ENCODE peak calls at places on chromosomes 5 and 9, in four cellular contexts. One of them, this sample, is unnamed.

GRCh38 chr9:137421838-137422667 is 909 bp downstream of the EXD3 start:
- DNase-seq in K562: no peak
- DNase-seq in IMR-90: no peak
- DNase-seq in GM12878: no peak
- DNase-seq in this sample: no peak

GRCh38 chr9:34759432-34760134 is 49.6 kb upstream of the CCL21 start:
- DNase-seq in IMR-90: no peak
- DNase-seq in K562: no peak
- DNase-seq in GM12878: no peak
- DNase-seq in this sample: no peak

GRCh38 chr5:123651234-123651633 is 139.3 kb downstream of the CSNK1G3 start:
- DNase-seq in K562: no peak
- DNase-seq in IMR-90: no peak
- DNase-seq in GM12878: no peak
- DNase-seq in this sample: no peak

GRCh38 chr5:157352756-157353340 is 86.9 kb downstream of the CYFIP2 start:
- DNase-seq in GM12878: no peak
- DNase-seq in IMR-90: no peak
- DNase-seq in K562: no peak
- DNase-seq in this sample: no peak

GRCh38 chr9:124300312-124300711 is 42.6 kb downstream of the NEK6 start:
- DNase-seq in GM12878: no peak
- DNase-seq in IMR-90: no peak
- DNase-seq in K562: no peak
- DNase-seq in this sample: no peak

GRCh38 chr9:135707449-135708138 is 5.6 kb downstream of the KCNT1 start:
- DNase-seq in IMR-90: no peak
- DNase-seq in K562: no peak
- DNase-seq in GM12878: no peak
- DNase-seq in this sample: no peak

GRCh38 chr5:53994148-53994547 is 316.2 kb downstream of the ARL15 start:
- DNase-seq in K562: no peak
- DNase-seq in IMR-90: peak
- DNase-seq in GM12878: no peak
- DNase-seq in this sample: no peak

GRCh38 chr9:72309366-72310133 is 55.5 kb downstream of the ZFAND5 start:
- DNase-seq in K562: no peak
- DNase-seq in GM12878: no peak
- DNase-seq in IMR-90: no peak
- DNase-seq in this sample: no peak

GRCh38 chr5:12910611-12911010 is 1006.4 kb upstream of the CTNND2 start:
- DNase-seq in IMR-90: no peak
- DNase-seq in K562: no peak
- DNase-seq in GM12878: no peak
- DNase-seq in this sample: peak

GRCh38 chr9:72464819-72465218 is 56.6 kb upstream of the TMC1 start:
- DNase-seq in GM12878: no peak
- DNase-seq in IMR-90: no peak
- DNase-seq in K562: no peak
- DNase-seq in this sample: peak

GRCh38 chr9:100111235-100111634 is 12.2 kb downstream of the INVS start:
- DNase-seq in IMR-90: peak
- DNase-seq in GM12878: no peak
- DNase-seq in K562: no peak
- DNase-seq in this sample: no peak

GRCh38 chr5:134132372-134133212 is 18.1 kb downstream of the TCF7 start:
- DNase-seq in IMR-90: no peak
- DNase-seq in K562: no peak
- DNase-seq in GM12878: peak
- DNase-seq in this sample: no peak

GRCh38 chr5:174231961-174232487 is 186.5 kb downstream of the NSG2 start:
- DNase-seq in IMR-90: no peak
- DNase-seq in K562: no peak
- DNase-seq in GM12878: no peak
- DNase-seq in this sample: no peak

GRCh38 chr5:98307811-98308210 is 465.7 kb upstream of the RGMB start:
- DNase-seq in GM12878: no peak
- DNase-seq in K562: no peak
- DNase-seq in IMR-90: peak
- DNase-seq in this sample: peak

GRCh38 chr5:98827161-98827560 is 53.7 kb downstream of the RGMB start:
- DNase-seq in IMR-90: peak
- DNase-seq in K562: peak
- DNase-seq in GM12878: no peak
- DNase-seq in this sample: peak

GRCh38 chr5:25060575-25060974 is 415.8 kb upstream of the CDH10 start:
- DNase-seq in IMR-90: no peak
- DNase-seq in GM12878: no peak
- DNase-seq in K562: no peak
- DNase-seq in this sample: no peak

GRCh38 chr5:166165600-166165999 is 2125.8 kb upstream of the WWC1 start:
- DNase-seq in K562: no peak
- DNase-seq in GM12878: no peak
- DNase-seq in IMR-90: no peak
- DNase-seq in this sample: no peak

GRCh38 chr9:19378647-19379046 is 1.4 kb downstream of the RPS6 start:
- DNase-seq in IMR-90: no peak
- DNase-seq in GM12878: no peak
- DNase-seq in K562: no peak
- DNase-seq in this sample: peak

GRCh38 chr5:154482528-154483449 is 4.8 kb upstream of the HAND1 start:
- DNase-seq in K562: no peak
- DNase-seq in IMR-90: no peak
- DNase-seq in GM12878: no peak
- DNase-seq in this sample: no peak

GRCh38 chr9:36967997-36968396 is 66.1 kb downstream of the PAX5 start:
- DNase-seq in GM12878: no peak
- DNase-seq in IMR-90: no peak
- DNase-seq in K562: no peak
- DNase-seq in this sample: no peak

GRCh38 chr9:17063535-17064135 is 71.2 kb upstream of the CNTLN start:
- DNase-seq in GM12878: no peak
- DNase-seq in K562: peak
- DNase-seq in IMR-90: peak
- DNase-seq in this sample: peak

GRCh38 chr9:1535599-1535998 is 479.5 kb upstream of the SMARCA2 start:
- DNase-seq in IMR-90: no peak
- DNase-seq in GM12878: no peak
- DNase-seq in K562: no peak
- DNase-seq in this sample: no peak

GRCh38 chr5:116142495-116142894 is 57.7 kb downstream of the COMMD10 start:
- DNase-seq in GM12878: no peak
- DNase-seq in K562: no peak
- DNase-seq in IMR-90: no peak
- DNase-seq in this sample: no peak

GRCh38 chr9:78031271-78031825 is at the start of gene GNAQ:
- DNase-seq in K562: peak
- DNase-seq in GM12878: no peak
- DNase-seq in IMR-90: peak
- DNase-seq in this sample: no peak

GRCh38 chr9:38687389-38687842 is 32.5 kb downstream of the FAM240B start:
- DNase-seq in K562: peak
- DNase-seq in GM12878: no peak
- DNase-seq in IMR-90: no peak
- DNase-seq in this sample: no peak

GRCh38 chr5:17261075-17261474 is 43.6 kb downstream of the BASP1 start:
- DNase-seq in K562: no peak
- DNase-seq in GM12878: no peak
- DNase-seq in IMR-90: no peak
- DNase-seq in this sample: no peak

GRCh38 chr5:171295299-171295698 is 13.7 kb upstream of the TLX3 start:
- DNase-seq in GM12878: no peak
- DNase-seq in K562: no peak
- DNase-seq in IMR-90: peak
- DNase-seq in this sample: peak

GRCh38 chr9:127746959-127747569 is 12.0 kb upstream of the TOR2A start:
- DNase-seq in K562: peak
- DNase-seq in GM12878: no peak
- DNase-seq in IMR-90: no peak
- DNase-seq in this sample: no peak

GRCh38 chr5:115330868-115331267 is 34.4 kb upstream of the CCDC112 start:
- DNase-seq in IMR-90: no peak
- DNase-seq in K562: no peak
- DNase-seq in GM12878: no peak
- DNase-seq in this sample: no peak

GRCh38 chr5:72137826-72138409 is 30.6 kb downstream of the MAP1B start:
- DNase-seq in IMR-90: no peak
- DNase-seq in GM12878: no peak
- DNase-seq in K562: peak
- DNase-seq in this sample: peak

GRCh38 chr5:55421074-55421529 is 113.3 kb downstream of the MTREX start:
- DNase-seq in GM12878: peak
- DNase-seq in K562: no peak
- DNase-seq in IMR-90: peak
- DNase-seq in this sample: no peak

GRCh38 chr9:88523056-88523455 is 11.9 kb upstream of the NXNL2 start:
- DNase-seq in IMR-90: peak
- DNase-seq in K562: no peak
- DNase-seq in GM12878: no peak
- DNase-seq in this sample: no peak

GRCh38 chr9:125906144-125906543 is 159.0 kb downstream of the PBX3 start:
- DNase-seq in GM12878: no peak
- DNase-seq in IMR-90: peak
- DNase-seq in K562: no peak
- DNase-seq in this sample: no peak

GRCh38 chr5:88675758-88676636 is 207.0 kb downstream of the MEF2C start:
- DNase-seq in IMR-90: peak
- DNase-seq in GM12878: no peak
- DNase-seq in K562: no peak
- DNase-seq in this sample: no peak

GRCh38 chr5:58411372-58411771 is 48.5 kb downstream of the PLK2 start:
- DNase-seq in K562: no peak
- DNase-seq in GM12878: no peak
- DNase-seq in IMR-90: peak
- DNase-seq in this sample: peak

DNA sequence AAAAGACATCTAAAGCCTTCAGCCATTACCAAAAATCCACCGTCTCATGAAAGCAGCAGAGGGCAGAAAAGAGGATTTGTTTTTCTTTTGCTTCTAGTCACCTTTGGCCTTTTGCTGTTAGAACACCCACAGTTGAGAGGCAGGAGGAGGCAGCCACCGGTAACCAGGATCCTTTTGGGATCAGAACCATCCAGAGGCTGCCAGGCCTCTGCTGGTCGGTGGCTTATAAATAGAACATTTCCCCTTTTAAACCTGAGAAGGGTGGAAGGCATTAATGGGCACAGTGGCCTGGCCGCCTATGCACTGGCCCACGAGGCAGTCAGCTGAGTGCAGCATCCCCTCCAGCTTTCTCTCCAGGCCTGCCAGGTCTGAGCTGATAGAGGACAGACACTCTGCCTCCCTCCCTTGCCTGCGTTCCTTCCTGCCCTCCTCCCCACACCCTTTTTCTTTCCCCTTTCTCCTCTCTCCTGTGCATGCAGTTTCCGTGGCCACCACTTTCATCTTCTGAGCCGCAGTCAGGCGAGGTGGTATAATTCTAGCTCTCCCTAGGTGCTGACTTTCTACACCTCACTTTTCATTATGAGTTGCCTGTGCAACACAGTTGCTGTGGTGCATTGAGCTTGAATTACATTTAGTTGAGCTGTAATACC is 253.4 kb downstream of the ARHGAP26 start:
- DNase-seq in K562: no peak
- DNase-seq in GM12878: peak
- DNase-seq in IMR-90: peak
- DNase-seq in this sample: no peak
- TF ChIP-seq FOS in K562: no peak
- TF ChIP-seq FOS in GM12878: no peak
- TF ChIP-seq FOS in IMR-90: no peak
- TF ChIP-seq FOS in this sample: no peak

GRCh38 chr5:181258576-181258975 is 2.4 kb downstream of the TRIM52 start:
- DNase-seq in K562: no peak
- DNase-seq in IMR-90: no peak
- DNase-seq in GM12878: no peak
- DNase-seq in this sample: no peak

GRCh38 chr5:181260720-181261319 is at the start of gene TRIM52:
- DNase-seq in IMR-90: peak
- DNase-seq in K562: peak
- DNase-seq in GM12878: peak
- DNase-seq in this sample: peak

GRCh38 chr5:181259974-181260719 is 796 bp downstream of the TRIM52 start:
- DNase-seq in GM12878: no peak
- DNase-seq in IMR-90: no peak
- DNase-seq in K562: no peak
- DNase-seq in this sample: peak

GRCh38 chr5:181261320-181262085 is 560 bp upstream of the TRIM52 start:
- DNase-seq in K562: peak
- DNase-seq in IMR-90: peak
- DNase-seq in GM12878: no peak
- DNase-seq in this sample: peak

GRCh38 chr5:181259283-181259682 is 1.7 kb downstream of the TRIM52 start:
- DNase-seq in GM12878: no peak
- DNase-seq in K562: no peak
- DNase-seq in IMR-90: no peak
- DNase-seq in this sample: no peak
- TF ChIP-seq POLR2A in GM12878: no peak
- TF ChIP-seq POLR2A in K562: no peak
- TF ChIP-seq POLR2A in IMR-90: no peak
- TF ChIP-seq POLR2A in this sample: peak

DNA sequence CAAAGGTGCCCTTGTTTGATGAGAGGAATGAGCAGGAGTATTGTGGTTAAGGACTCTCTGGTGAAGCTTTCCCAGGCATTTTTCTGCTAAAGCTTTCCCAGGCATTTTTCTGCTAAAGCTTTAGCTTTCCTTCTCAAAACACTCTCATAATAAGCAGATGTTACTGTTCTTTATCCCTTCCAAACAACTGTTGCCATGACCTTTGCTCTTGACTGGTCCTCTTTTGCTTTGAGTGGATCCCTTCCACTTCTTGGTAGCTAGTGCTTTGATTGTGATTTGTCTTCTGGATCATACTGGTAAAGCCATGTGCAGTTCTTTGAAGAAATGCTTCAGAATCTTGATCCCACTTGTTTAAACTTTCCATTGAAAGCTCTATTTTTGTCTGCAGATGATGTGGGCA is 85.8 kb downstream of the GPBP1 start:
- DNase-seq in K562: no peak
- DNase-seq in IMR-90: peak
- DNase-seq in GM12878: no peak
- DNase-seq in this sample: no peak
- TF ChIP-seq FOS in K562: no peak
- TF ChIP-seq FOS in IMR-90: no peak
- TF ChIP-seq FOS in GM12878: no peak
- TF ChIP-seq FOS in this sample: no peak

DNA sequence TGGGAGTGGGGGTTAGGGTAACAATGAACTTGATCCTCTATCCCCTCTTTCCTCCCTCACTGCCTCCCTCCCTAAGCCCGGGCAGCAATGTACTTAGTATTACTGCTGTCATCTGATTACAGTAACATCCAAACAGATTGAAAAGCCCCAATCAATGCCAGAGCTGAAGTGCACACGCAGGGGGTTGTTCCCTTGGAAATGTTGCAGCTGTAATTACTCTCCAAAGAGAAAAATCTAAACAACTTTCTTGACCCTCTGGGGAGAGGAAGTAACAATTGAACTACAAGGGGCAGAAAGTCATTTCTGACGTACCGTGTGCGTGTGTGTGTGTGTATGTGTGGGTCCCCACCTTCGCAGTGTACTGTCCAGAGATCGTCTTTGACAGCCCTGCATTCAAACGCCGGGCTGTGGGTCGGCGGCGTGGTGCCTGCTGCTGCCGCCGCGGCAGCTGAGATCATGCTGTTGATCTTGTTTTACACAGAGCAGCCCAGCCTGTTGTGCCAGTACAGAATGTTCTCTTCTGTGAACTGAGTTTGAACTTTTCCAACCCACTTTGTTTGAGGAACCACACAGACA is 66.0 kb upstream of the KLF9 start:
- DNase-seq in K562: no peak
- DNase-seq in GM12878: no peak
- DNase-seq in IMR-90: peak
- DNase-seq in this sample: peak
- TF ChIP-seq POLR2A in K562: no peak
- TF ChIP-seq POLR2A in GM12878: no peak
- TF ChIP-seq POLR2A in IMR-90: peak
- TF ChIP-seq POLR2A in this sample: no peak

This sample was measured in endothelial cell of umbilical vein.